ENCODE peak calls at places on chromosomes 1 and 21, in six cellular contexts. C is H9, A is mesendoderm, Q is H1, B is mesenchymal stem cell, D is neuronal stem cell. E is an unnamed sample.

GRCh38 chr1:118978914-118979701 is 9.0 kb downstream of the TBX15 start:
- DNase-seq in Q (no peak), A (peak; percentile 35), C (no peak), B (no peak), D (no peak), E (no peak)

GRCh38 chr1:93908394-93909145 is 660 bp downstream of the GCLM start:
- DNase-seq in D (peak; percentile 21), A (peak; percentile 49), C (peak; percentile 53), B (no peak), Q (no peak), E (no peak)

GRCh38 chr1:184191181-184191601 is 139.7 kb downstream of the TSEN15 start:
- DNase-seq in C (no peak), A (peak; percentile 91), B (peak; percentile 98), Q (no peak), D (no peak), E (peak; percentile 96)

GRCh38 chr1:113856011-113856410 is 15.5 kb downstream of the PTPN22 start:
- DNase-seq in C (no peak), Q (no peak), B (no peak), A (no peak), D (no peak), E (no peak)

GRCh38 chr21:14533555-14534400 is 12.3 kb downstream of the SAMSN1 start:
- DNase-seq in A (peak; percentile 8), B (peak; percentile 81), Q (no peak), D (no peak), C (no peak), E (no peak)

GRCh38 chr1:100213141-100213540 is 35.1 kb upstream of the LRRC39 start:
- DNase-seq in C (no peak), D (no peak), B (no peak), Q (no peak), A (no peak), E (no peak)

GRCh38 chr1:161200992-161201827 is 957 bp upstream of the NDUFS2 start:
- DNase-seq in D (no peak), C (no peak), A (no peak), Q (no peak), B (no peak), E (peak; percentile 69)

GRCh38 chr1:228141871-228142615 is 2.0 kb downstream of the GUK1 start:
- DNase-seq in B (peak; percentile 14), A (no peak), D (no peak), Q (no peak), C (no peak), E (peak; percentile 16)

GRCh38 chr1:229984310-229984991 is 82.6 kb upstream of the GALNT2 start:
- DNase-seq in D (no peak), Q (no peak), A (no peak), C (no peak), B (no peak), E (no peak)

GRCh38 chr1:228798548-228798947 is 63.3 kb downstream of the RHOU start:
- DNase-seq in B (peak; percentile 69), A (no peak), Q (no peak), D (no peak), C (no peak), E (no peak)

GRCh38 chr1:3899776-3900149 is 309 bp downstream of the C1orf174 start:
- DNase-seq in B (no peak), D (no peak), Q (no peak), A (no peak), C (no peak), E (no peak)

GRCh38 chr1:18323259-18323658 is 157.5 kb upstream of the KLHDC7A start:
- DNase-seq in D (no peak), C (no peak), Q (no peak), B (no peak), A (no peak), E (no peak)

GRCh38 chr21:17793271-17793670 is 25.9 kb downstream of the C21orf91 start:
- DNase-seq in B (no peak), A (no peak), Q (no peak), D (no peak), C (no peak), E (no peak)
- H2BK15ac ChIP-seq in B (no peak overlapping the region), A (no peak overlapping the region), Q (no peak overlapping the region), D (no peak overlapping the region), C (no peak overlapping the region), E (no peak overlapping the region)

GRCh38 chr1:180948846-180949615 is 36.3 kb downstream of the KIAA1614 start:
- DNase-seq in B (no peak), D (no peak), C (no peak), A (no peak), Q (no peak), E (no peak)
- H3K9ac ChIP-seq in B (no peak overlapping the region), D (no peak overlapping the region), C (no peak overlapping the region), A (no peak overlapping the region), Q (no peak overlapping the region), E (no peak overlapping the region)

DNA sequence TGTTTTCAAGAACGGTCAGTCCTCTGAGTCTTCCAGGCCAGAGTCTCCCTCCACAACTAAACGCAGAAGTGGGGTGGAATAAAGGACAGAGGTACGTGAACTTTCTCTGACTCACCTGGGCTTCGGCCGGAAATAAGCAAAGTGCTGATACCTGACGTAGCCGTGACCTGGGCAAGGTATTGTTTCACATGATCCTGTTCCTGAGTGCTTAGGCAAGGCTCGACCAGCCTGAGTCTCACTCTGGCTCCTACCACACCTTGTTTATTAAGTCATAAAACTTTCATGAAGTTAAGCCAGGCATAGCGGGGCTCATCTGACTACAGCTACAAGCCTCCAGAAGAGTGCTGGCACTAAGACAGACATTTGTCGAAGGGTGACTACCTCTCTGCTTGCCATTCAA is 327.5 kb downstream of the SETD4 start:
- DNase-seq in Q (no peak), D (no peak), B (no peak), A (no peak), C (no peak), E (no peak)
- H2BK15ac ChIP-seq in Q (no peak overlapping the region), D (no peak overlapping the region), B (no peak overlapping the region), A (no peak overlapping the region), C (no peak overlapping the region), E (no peak overlapping the region)

DNA sequence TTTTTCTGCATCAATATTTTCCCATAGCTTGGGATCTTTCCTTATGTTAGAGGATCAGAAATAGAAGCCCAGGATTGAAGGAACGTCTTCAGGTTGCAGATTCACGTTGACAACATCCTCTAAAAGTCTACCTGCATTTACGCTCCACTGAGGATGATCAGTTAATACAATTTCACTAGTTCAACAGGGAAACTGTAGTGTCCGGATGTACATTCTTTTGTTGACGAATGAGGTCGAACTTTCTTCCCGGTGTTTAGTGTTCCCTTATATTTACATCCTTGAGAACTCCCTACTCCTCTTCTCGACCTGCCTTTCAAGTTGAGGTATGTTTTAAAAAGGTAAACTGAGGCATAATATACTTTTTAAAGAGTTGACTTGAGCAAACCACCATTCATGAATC is 74.8 kb downstream of the SIK1 start:
- DNase-seq in D (no peak), A (no peak), C (no peak), Q (no peak), B (no peak), E (no peak)
- H3K9ac ChIP-seq in D (no peak overlapping the region), A (no peak overlapping the region), C (no peak overlapping the region), Q (no peak overlapping the region), B (no peak overlapping the region), E (no peak overlapping the region)

GRCh38 chr1:67256291-67257172 is 51.1 kb upstream of the IL12RB2 start:
- DNase-seq in D (no peak), C (no peak), A (peak; percentile 58), Q (no peak), B (no peak), E (no peak)
- H2BK15ac ChIP-seq in D (no peak overlapping the region), C (no peak overlapping the region), A (no peak overlapping the region), Q (no peak overlapping the region), B (no peak overlapping the region), E (no peak overlapping the region)

GRCh38 chr1:156706647-156707008 is 1.2 kb upstream of the CRABP2 start:
- DNase-seq in Q (no peak), C (peak; percentile 82), D (peak; percentile 78), A (peak; percentile 91), B (peak; percentile 66), E (no peak)
- H3K9ac ChIP-seq in Q (peak overlapping the region; percentile 26), C (peak overlapping the region; percentile 3), D (peak overlapping the region; percentile 81), A (peak overlapping the region; percentile 78), B (peak overlapping the region; percentile 89), E (peak overlapping the region; percentile 35)

DNA sequence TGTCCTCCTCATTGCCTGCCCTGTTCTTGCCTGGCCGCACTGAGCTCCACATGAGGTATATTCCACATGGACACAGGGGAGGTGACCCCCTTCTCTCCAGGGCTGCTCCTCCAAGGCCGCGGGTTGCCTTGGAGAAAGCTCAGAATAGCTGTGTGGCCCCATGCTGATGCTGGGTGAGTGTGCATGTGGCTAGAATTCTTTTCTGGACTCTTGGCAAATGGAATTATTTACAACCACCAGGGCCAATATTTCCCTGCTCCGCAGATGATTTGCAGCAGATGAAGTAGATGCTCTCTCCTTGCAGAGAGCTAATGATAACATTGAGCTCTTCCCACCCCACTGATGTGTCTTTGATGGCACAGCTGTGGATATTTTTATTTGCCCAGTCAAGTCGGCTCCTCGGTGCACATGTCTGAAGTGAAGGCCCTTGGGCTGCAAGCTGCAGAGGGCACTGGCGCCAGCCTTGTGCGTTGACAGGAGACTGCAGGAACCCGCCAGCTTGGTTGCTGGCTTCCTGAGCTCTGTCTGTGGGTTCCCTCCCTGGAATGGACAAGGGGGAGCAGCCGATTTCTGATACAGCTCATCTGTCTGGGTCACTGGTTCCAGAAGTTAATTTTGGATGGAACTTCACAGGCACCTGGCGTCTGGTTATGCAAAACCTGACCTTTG is 404.7 kb upstream of the VAMP3 start:
- DNase-seq in B (no peak), D (no peak), A (no peak), Q (no peak), C (no peak), E (no peak)
- H2BK15ac ChIP-seq in B (no peak overlapping the region), D (no peak overlapping the region), A (no peak overlapping the region), Q (no peak overlapping the region), C (no peak overlapping the region), E (no peak overlapping the region)

GRCh38 chr21:17613242-17613676 is 558 bp upstream of the BTG3 start:
- DNase-seq in Q (no peak), C (no peak), A (no peak), B (peak; percentile 28), D (peak; percentile 4), E (no peak)
- H3K9ac ChIP-seq in Q (no peak overlapping the region), C (no peak overlapping the region), A (peak overlapping the region; percentile 33), B (peak overlapping the region; percentile 99), D (peak overlapping the region; percentile 56), E (no peak overlapping the region)

E was measured in IMR-90.